ENCODE peak calls at places on chromosomes 11 and 22, in nine cellular contexts. P is A549; N is naive thymus-derived CD8-positive, alpha-beta T cell; J is SK-N-SH treated with all-trans-retinoic acid at 6 μM for 48 hours; X is T-helper 17 cell; E is left lung; T is foreskin keratinocyte; F is body of pancreas; U is omental fat pad. W is an unnamed sample.
A peak's percentile ranks its signal among the peaks of the same experiment; 100 is the strongest.

GRCh38 chr22:30411780-30412179 is 13.8 kb upstream of the MTFP1 start:
- ATAC-seq in P (no peak), N (peak; percentile 16), J (no peak), X (no peak), E (no peak), T (peak; percentile 66), F (no peak), U (no peak), W (no peak)

GRCh38 chr11:102760355-102761035 is 19.9 kb downstream of the MMP10 start:
- ATAC-seq in P (peak; percentile 77), N (no peak), J (peak; percentile 40), X (no peak), E (peak; percentile 56), T (peak; percentile 60), F (peak; percentile 27), U (peak; percentile 11), W (no peak)

GRCh38 chr22:25839755-25840154 is 97.8 kb downstream of the MYO18B start:
- ATAC-seq in P (no peak), N (no peak), J (no peak), X (no peak), E (no peak), T (no peak), F (no peak), U (no peak), W (no peak)

GRCh38 chr11:61026121-61027031 is 54.9 kb downstream of the CD6 start:
- ATAC-seq in P (no peak), N (peak; percentile 46), J (no peak), X (peak; percentile 24), E (no peak), T (no peak), F (no peak), U (no peak), W (no peak)

GRCh38 chr22:23237841-23238240 is 57.5 kb downstream of the BCR start:
- ATAC-seq in P (no peak), N (peak; percentile 55), J (no peak), X (peak; percentile 45), E (no peak), T (no peak), F (no peak), U (no peak), W (no peak)

GRCh38 chr11:61892085-61892370 is 683 bp upstream of the FADS3 start:
- ATAC-seq in P (no peak), N (peak; percentile 82), J (no peak), X (peak; percentile 80), E (no peak), T (peak; percentile 4), F (no peak), U (peak; percentile 3), W (peak; percentile 86)

GRCh38 chr11:95584180-95584579 is 205.4 kb downstream of the FAM76B start:
- ATAC-seq in P (no peak), N (no peak), J (no peak), X (no peak), E (no peak), T (peak; percentile 61), F (no peak), U (no peak), W (no peak)

GRCh38 chr11:44133335-44133946 is 38.0 kb downstream of the EXT2 start:
- ATAC-seq in P (peak; percentile 72), N (no peak), J (peak; percentile 82), X (no peak), E (peak; percentile 61), T (peak; percentile 57), F (no peak), U (peak; percentile 37), W (no peak)

GRCh38 chr11:2213384-2213842 is 41.8 kb upstream of the TH start:
- ATAC-seq in P (no peak), N (peak; percentile 77), J (no peak), X (peak; percentile 67), E (peak; percentile 24), T (no peak), F (no peak), U (no peak), W (no peak)

GRCh38 chr11:71577469-71578004 is 5.1 kb downstream of the KRTAP5-11 start:
- ATAC-seq in P (no peak), N (no peak), J (no peak), X (no peak), E (no peak), T (no peak), F (no peak), U (no peak), W (no peak)

GRCh38 chr11:5923427-5923776 is 18.6 kb upstream of the OR56A3 start:
- ATAC-seq in P (no peak), N (no peak), J (no peak), X (no peak), E (no peak), T (peak; percentile 2), F (no peak), U (no peak), W (no peak)

GRCh38 chr11:6497069-6497839 is at the start of gene DNHD1:
- ATAC-seq in P (no peak), N (no peak), J (no peak), X (no peak), E (peak; percentile 18), T (peak; percentile 48), F (no peak), U (peak; percentile 53), W (no peak)

GRCh38 chr11:19208959-19209568 is 7.3 kb upstream of the CSRP3 start:
- ATAC-seq in P (no peak), N (no peak), J (no peak), X (no peak), E (no peak), T (no peak), F (no peak), U (peak; percentile 10), W (no peak)

GRCh38 chr22:42142771-42143461 is 12.3 kb upstream of the CYP2D6 start:
- ATAC-seq in P (no peak), N (no peak), J (no peak), X (no peak), E (no peak), T (no peak), F (no peak), U (no peak), W (peak; percentile 57)

GRCh38 chr11:110077318-110077717 is 15.9 kb upstream of the ZC3H12C start:
- ATAC-seq in P (no peak), N (no peak), J (no peak), X (no peak), E (no peak), T (no peak), F (no peak), U (no peak), W (no peak)

GRCh38 chr22:32423664-32424063 is 11.6 kb upstream of the RTCB start:
- ATAC-seq in P (no peak), N (no peak), J (no peak), X (no peak), E (no peak), T (no peak), F (no peak), U (no peak), W (no peak)

GRCh38 chr11:40125054-40125453 is 1334.4 kb downstream of the LRRC4C start:
- ATAC-seq in P (no peak), N (no peak), J (no peak), X (no peak), E (no peak), T (no peak), F (no peak), U (no peak), W (no peak)

GRCh38 chr11:117316197-117316961 is at the start of gene BACE1:
- ATAC-seq in P (peak; percentile 98), N (peak; percentile 36), J (peak; percentile 98), X (peak; percentile 45), E (peak; percentile 95), T (peak; percentile 79), F (peak; percentile 86), U (peak; percentile 89), W (peak; percentile 46)

GRCh38 chr22:17381237-17381913 is 12.1 kb downstream of the CECR2 start:
- ATAC-seq in P (no peak), N (no peak), J (no peak), X (no peak), E (peak; percentile 70), T (no peak), F (no peak), U (no peak), W (no peak)

GRCh38 chr11:34859496-34859895 is 56.7 kb downstream of the APIP start:
- ATAC-seq in P (no peak), N (no peak), J (no peak), X (no peak), E (peak; percentile 34), T (no peak), F (no peak), U (no peak), W (no peak)

GRCh38 chr22:48396091-48396784 is 1431.4 kb downstream of the BRD1 start:
- ATAC-seq in P (no peak), N (no peak), J (no peak), X (no peak), E (no peak), T (no peak), F (no peak), U (no peak), W (peak; percentile 21)

GRCh38 chr22:50526849-50527801 is 1.7 kb upstream of the SCO2 start:
- ATAC-seq in P (peak; percentile 17), N (no peak), J (peak; percentile 9), X (no peak), E (peak; percentile 22), T (no peak), F (no peak), U (no peak), W (peak; percentile 2)

GRCh38 chr11:130144129-130144528 is 15.5 kb upstream of the ST14 start:
- ATAC-seq in P (no peak), N (no peak), J (no peak), X (no peak), E (no peak), T (no peak), F (no peak), U (no peak), W (no peak)

GRCh38 chr11:76695767-76696166 is 25.2 kb upstream of the LRRC32 start:
- ATAC-seq in P (no peak), N (no peak), J (no peak), X (no peak), E (no peak), T (no peak), F (no peak), U (no peak), W (no peak)

GRCh38 chr11:107840120-107840479 is 18.5 kb downstream of the SLC35F2 start:
- ATAC-seq in P (peak; percentile 81), N (no peak), J (peak; percentile 71), X (no peak), E (peak; percentile 21), T (peak; percentile 13), F (no peak), U (peak; percentile 60), W (peak; percentile 44)

GRCh38 chr11:47047972-47048371 is 111.4 kb downstream of the CSTPP1 start:
- ATAC-seq in P (no peak), N (no peak), J (no peak), X (no peak), E (no peak), T (no peak), F (no peak), U (no peak), W (no peak)

GRCh38 chr11:57474017-57474750 is 13.9 kb downstream of the RTN4RL2 start:
- ATAC-seq in P (peak; percentile 10), N (peak; percentile 81), J (no peak), X (peak; percentile 32), E (no peak), T (peak; percentile 20), F (no peak), U (no peak), W (no peak)

GRCh38 chr11:41784513-41785335 is 325.3 kb upstream of the LRRC4C start:
- ATAC-seq in P (no peak), N (no peak), J (no peak), X (no peak), E (peak; percentile 89), T (peak; percentile 98), F (no peak), U (no peak), W (no peak)

GRCh38 chr11:94897330-94897768 is 76.0 kb downstream of the CWC15 start:
- ATAC-seq in P (no peak), N (no peak), J (peak; percentile 79), X (peak; percentile 42), E (peak; percentile 88), T (peak; percentile 45), F (peak; percentile 68), U (no peak), W (no peak)

GRCh38 chr11:61554172-61554988 is 26.5 kb downstream of the SYT7 start:
- ATAC-seq in P (peak; percentile 2), N (peak; percentile 33), J (no peak), X (no peak), E (no peak), T (peak; percentile 36), F (no peak), U (no peak), W (no peak)

GRCh38 chr22:46941958-46942815 is 179.7 kb downstream of the TBC1D22A start:
- ATAC-seq in P (no peak), N (no peak), J (no peak), X (no peak), E (peak; percentile 60), T (no peak), F (no peak), U (no peak), W (no peak)

W was measured in stimulated activated memory B cell treated with anti-CD40 and anti-IgM and Interleukin-4, amounts not matched to agents 10 μg/mL and 1 μg/mL and 100 μg/mL, for 72 hours.